ENCODE peak calls at places on chromosomes 16 and 17, in four cellular contexts. One of them, this sample, is unnamed.

GRCh38 chr17:77146882-77147281 is 6.1 kb downstream of the SEC14L1 start:
- DNase-seq in left lung: peak
- DNase-seq in transverse colon: peak
- DNase-seq in ecto neural progenitor cell: no peak
- DNase-seq in this sample: peak

GRCh38 chr16:80935691-80936090 is 71.0 kb downstream of the CMC2 start:
- DNase-seq in ecto neural progenitor cell: no peak
- DNase-seq in left lung: no peak
- DNase-seq in transverse colon: no peak
- DNase-seq in this sample: no peak

GRCh38 chr16:31476305-31477219 is 4.6 kb downstream of the TGFB1I1 start:
- DNase-seq in left lung: peak
- DNase-seq in ecto neural progenitor cell: peak
- DNase-seq in transverse colon: peak
- DNase-seq in this sample: peak

GRCh38 chr17:55717898-55718735 is 4.5 kb downstream of the TMEM100 start:
- DNase-seq in transverse colon: peak
- DNase-seq in left lung: peak
- DNase-seq in ecto neural progenitor cell: peak
- DNase-seq in this sample: peak

GRCh38 chr17:11135819-11136218 is 105.2 kb upstream of the SHISA6 start:
- DNase-seq in transverse colon: no peak
- DNase-seq in left lung: no peak
- DNase-seq in ecto neural progenitor cell: no peak
- DNase-seq in this sample: no peak

GRCh38 chr17:46995841-46996571 is 17.0 kb upstream of the RPRML start:
- DNase-seq in left lung: no peak
- DNase-seq in transverse colon: no peak
- DNase-seq in ecto neural progenitor cell: no peak
- DNase-seq in this sample: no peak

GRCh38 chr17:82949984-82950383 is 110.2 kb upstream of the ZNF750 start:
- DNase-seq in transverse colon: no peak
- DNase-seq in left lung: no peak
- DNase-seq in ecto neural progenitor cell: no peak
- DNase-seq in this sample: no peak

GRCh38 chr16:24668481-24669001 is 60.9 kb upstream of the TNRC6A start:
- DNase-seq in transverse colon: no peak
- DNase-seq in left lung: no peak
- DNase-seq in ecto neural progenitor cell: no peak
- DNase-seq in this sample: peak

GRCh38 chr17:50241431-50241830 is 32.8 kb upstream of the TMEM92 start:
- DNase-seq in ecto neural progenitor cell: no peak
- DNase-seq in left lung: no peak
- DNase-seq in transverse colon: no peak
- DNase-seq in this sample: no peak

GRCh38 chr16:48087639-48088038 is 68.2 kb downstream of the ABCC12 start:
- DNase-seq in left lung: no peak
- DNase-seq in transverse colon: no peak
- DNase-seq in ecto neural progenitor cell: no peak
- DNase-seq in this sample: no peak

GRCh38 chr16:11100239-11100750 is 155.7 kb downstream of the SOCS1 start:
- DNase-seq in transverse colon: peak
- DNase-seq in ecto neural progenitor cell: peak
- DNase-seq in left lung: no peak
- DNase-seq in this sample: peak

GRCh38 chr17:35002876-35003551 is 22.7 kb downstream of the LIG3 start:
- DNase-seq in transverse colon: no peak
- DNase-seq in ecto neural progenitor cell: no peak
- DNase-seq in left lung: no peak
- DNase-seq in this sample: no peak

GRCh38 chr17:72030067-72030899 is 90.5 kb upstream of the SOX9 start:
- DNase-seq in left lung: no peak
- DNase-seq in ecto neural progenitor cell: peak
- DNase-seq in transverse colon: peak
- DNase-seq in this sample: peak

GRCh38 chr16:13909872-13910303 is 10.1 kb upstream of the ERCC4 start:
- DNase-seq in left lung: no peak
- DNase-seq in transverse colon: no peak
- DNase-seq in ecto neural progenitor cell: no peak
- DNase-seq in this sample: peak

GRCh38 chr16:2056077-2056476 is 8.3 kb downstream of the TSC2 start:
- DNase-seq in ecto neural progenitor cell: no peak
- DNase-seq in transverse colon: no peak
- DNase-seq in left lung: no peak
- DNase-seq in this sample: no peak

GRCh38 chr16:53216798-53217197 is 162.0 kb downstream of the CHD9 start:
- DNase-seq in ecto neural progenitor cell: no peak
- DNase-seq in left lung: no peak
- DNase-seq in transverse colon: no peak
- DNase-seq in this sample: peak

GRCh38 chr17:62790554-62790953 is 17.6 kb downstream of the MARCHF10 start:
- DNase-seq in left lung: no peak
- DNase-seq in transverse colon: no peak
- DNase-seq in ecto neural progenitor cell: no peak
- DNase-seq in this sample: no peak

GRCh38 chr17:81509048-81509686 is 3.4 kb downstream of the ACTG1 start:
- DNase-seq in ecto neural progenitor cell: peak
- DNase-seq in transverse colon: peak
- DNase-seq in left lung: no peak
- DNase-seq in this sample: peak

GRCh38 chr17:82052638-82053059 is 951 bp downstream of the GPS1 start:
- DNase-seq in ecto neural progenitor cell: no peak
- DNase-seq in left lung: no peak
- DNase-seq in transverse colon: no peak
- DNase-seq in this sample: no peak

GRCh38 chr17:32158870-32159585 is 16.7 kb downstream of the RHOT1 start:
- DNase-seq in left lung: no peak
- DNase-seq in transverse colon: no peak
- DNase-seq in ecto neural progenitor cell: no peak
- DNase-seq in this sample: no peak

GRCh38 chr17:47694818-47695663 is 1.1 kb downstream of the TBKBP1 start:
- DNase-seq in ecto neural progenitor cell: peak
- DNase-seq in left lung: peak
- DNase-seq in transverse colon: peak
- DNase-seq in this sample: peak

GRCh38 chr16:46887524-46887854 is 3.3 kb downstream of the GPT2 start:
- DNase-seq in left lung: no peak
- DNase-seq in transverse colon: no peak
- DNase-seq in ecto neural progenitor cell: no peak
- DNase-seq in this sample: no peak

GRCh38 chr16:66517586-66518263 is 32.2 kb downstream of the TK2 start:
- DNase-seq in ecto neural progenitor cell: no peak
- DNase-seq in transverse colon: no peak
- DNase-seq in left lung: no peak
- DNase-seq in this sample: peak

GRCh38 chr17:7111784-7112526 is 2.7 kb downstream of the ASGR2 start:
- DNase-seq in left lung: no peak
- DNase-seq in ecto neural progenitor cell: no peak
- DNase-seq in transverse colon: no peak
- DNase-seq in this sample: no peak

GRCh38 chr16:57194512-57194911 is 8.4 kb downstream of the RSPRY1 start:
- DNase-seq in left lung: no peak
- DNase-seq in ecto neural progenitor cell: no peak
- DNase-seq in transverse colon: no peak
- DNase-seq in this sample: no peak